ENCODE peak calls at places on chromosomes 4 and X, in eight cellular contexts. N, B, O, P, L, H, U and R are unnamed samples.

GRCh38 chr4:176193126-176193525 is 2.3 kb downstream of the SPATA4 start:
- DNase-seq in N (no peak), B (no peak), O (no peak), P (no peak), L (no peak), H (peak), U (no peak), R (no peak)

GRCh38 chr4:137510866-137511265 is 21.4 kb downstream of the PCDH18 start:
- DNase-seq in N (no peak), B (no peak), O (no peak), P (peak), L (no peak), H (peak), U (peak), R (no peak)

GRCh38 chrX:19566359-19567141 is 51.2 kb upstream of the MAP3K15 start:
- DNase-seq in N (no peak), B (peak), O (no peak), P (no peak), L (no peak), H (peak), U (no peak), R (no peak)

GRCh38 chr4:1593038-1593417 is 91.1 kb downstream of the FAM53A start:
- DNase-seq in N (no peak), B (no peak), O (no peak), P (no peak), L (no peak), H (no peak), U (no peak), R (no peak)

GRCh38 chrX:70352473-70352872 is 62.6 kb downstream of the KIF4A start:
- DNase-seq in N (no peak), B (no peak), O (no peak), P (no peak), L (no peak), H (no peak), U (no peak), R (no peak)

GRCh38 chrX:47573334-47574095 is 8.7 kb upstream of the TIMP1 start:
- DNase-seq in N (no peak), B (no peak), O (no peak), P (no peak), L (no peak), H (peak), U (no peak), R (no peak)

GRCh38 chr4:153005914-153006381 is 69.8 kb downstream of the FHDC1 start:
- DNase-seq in N (no peak), B (no peak), O (no peak), P (no peak), L (no peak), H (no peak), U (no peak), R (no peak)

GRCh38 chr4:110637408-110638131 is 14.7 kb upstream of the PITX2 start:
- DNase-seq in N (no peak), B (no peak), O (no peak), P (no peak), L (no peak), H (no peak), U (no peak), R (no peak)

GRCh38 chr4:158055668-158056067 is 117.2 kb downstream of the GASK1B start:
- DNase-seq in N (no peak), B (no peak), O (no peak), P (no peak), L (no peak), H (no peak), U (no peak), R (no peak)

GRCh38 chr4:92333056-92333455 is 29.3 kb downstream of the GRID2 start:
- DNase-seq in N (no peak), B (no peak), O (no peak), P (no peak), L (no peak), H (no peak), U (no peak), R (no peak)